ENCODE peak calls at places on chromosomes 3 and 15, in four cellular contexts. I is AG04450, Q is NCI-H1092, O is GM03348. B is an unnamed sample.

GRCh38 chr15:66040211-66040892 is 171.1 kb downstream of the RAB11A start:
- DNase-seq in I (no peak), Q (no peak), O (peak; percentile 41), B (no peak)

GRCh38 chr3:141112686-141113255 is 61.6 kb downstream of the SPSB4 start:
- DNase-seq in I (no peak), Q (no peak), O (no peak), B (no peak)

GRCh38 chr15:68679961-68680371 is 101.2 kb downstream of the CORO2B start:
- DNase-seq in I (no peak), Q (no peak), O (no peak), B (no peak)

GRCh38 chr15:55652363-55652762 is 64.2 kb upstream of the PYGO1 start:
- DNase-seq in I (no peak), Q (no peak), O (no peak), B (no peak)

GRCh38 chr15:100328796-100329195 is 13.0 kb downstream of the ADAMTS17 start:
- DNase-seq in I (no peak), Q (no peak), O (no peak), B (no peak)

GRCh38 chr15:71242292-71242691 is 127.0 kb downstream of the THSD4 start:
- DNase-seq in I (no peak), Q (no peak), O (no peak), B (no peak)

GRCh38 chr3:28916713-28917499 is 364.0 kb upstream of the RBMS3 start:
- DNase-seq in I (peak; percentile 32), Q (no peak), O (peak; percentile 69), B (no peak)

GRCh38 chr15:33848011-33848410 is 120.3 kb upstream of the CHRM5 start:
- DNase-seq in I (no peak), Q (no peak), O (no peak), B (no peak)

GRCh38 chr3:94875149-94875548 is 812.3 kb downstream of the NSUN3 start:
- DNase-seq in I (no peak), Q (no peak), O (no peak), B (no peak)

GRCh38 chr15:78418239-78418638 is 19.8 kb upstream of the IREB2 start:
- DNase-seq in I (no peak), Q (no peak), O (no peak), B (no peak)

GRCh38 chr3:133467780-133468179 is 67.9 kb downstream of the BFSP2 start:
- DNase-seq in I (no peak), Q (no peak), O (no peak), B (no peak)

GRCh38 chr15:82750831-82751181 is 41.1 kb upstream of the AP3B2 start:
- DNase-seq in I (no peak), Q (no peak), O (peak; percentile 19), B (no peak)

GRCh38 chr3:157073810-157074209 is 86.1 kb downstream of the CCNL1 start:
- DNase-seq in I (no peak), Q (no peak), O (peak; percentile 67), B (no peak)

GRCh38 chr3:72241525-72241924 is 456.6 kb upstream of the PROK2 start:
- DNase-seq in I (no peak), Q (no peak), O (no peak), B (no peak)

GRCh38 chr15:42329161-42329560 is 30.1 kb upstream of the CAPN3 start:
- DNase-seq in I (no peak), Q (no peak), O (no peak), B (no peak)